ENCODE peak calls at places on chromosomes 6 and 20, in nine cellular contexts. One of them, this sample, is unnamed.

GRCh38 chr6:16929814-16930213 is 168.6 kb upstream of the ATXN1 start:
- DNase-seq in fibroblast of mammary gland: peak
- DNase-seq in WTC11: no peak
- DNase-seq in prostate gland: no peak
- DNase-seq in cardiac muscle cell: no peak
- DNase-seq in neural crest cell: no peak
- DNase-seq in right atrium auricular region: no peak
- DNase-seq in progenitor cell of endocrine pancreas: no peak
- DNase-seq in SK-N-SH: no peak
- DNase-seq in this sample: peak

GRCh38 chr20:51220293-51220706 is 197.4 kb upstream of the KCNG1 start:
- DNase-seq in fibroblast of mammary gland: peak
- DNase-seq in neural crest cell: peak
- DNase-seq in prostate gland: no peak
- DNase-seq in SK-N-SH: peak
- DNase-seq in right atrium auricular region: no peak
- DNase-seq in progenitor cell of endocrine pancreas: peak
- DNase-seq in cardiac muscle cell: peak
- DNase-seq in WTC11: peak
- DNase-seq in this sample: no peak

GRCh38 chr20:39047417-39047985 is 85.4 kb downstream of the DHX35 start:
- DNase-seq in cardiac muscle cell: no peak
- DNase-seq in fibroblast of mammary gland: no peak
- DNase-seq in SK-N-SH: no peak
- DNase-seq in right atrium auricular region: no peak
- DNase-seq in progenitor cell of endocrine pancreas: no peak
- DNase-seq in prostate gland: no peak
- DNase-seq in WTC11: no peak
- DNase-seq in neural crest cell: no peak
- DNase-seq in this sample: no peak

GRCh38 chr6:29762781-29763214 is 39.6 kb downstream of the HLA-F start:
- DNase-seq in SK-N-SH: no peak
- DNase-seq in progenitor cell of endocrine pancreas: no peak
- DNase-seq in fibroblast of mammary gland: peak
- DNase-seq in neural crest cell: no peak
- DNase-seq in WTC11: no peak
- DNase-seq in cardiac muscle cell: no peak
- DNase-seq in right atrium auricular region: no peak
- DNase-seq in prostate gland: no peak
- DNase-seq in this sample: no peak

GRCh38 chr6:110399219-110400071 is 15.9 kb downstream of the DDO start:
- DNase-seq in WTC11: no peak
- DNase-seq in progenitor cell of endocrine pancreas: no peak
- DNase-seq in SK-N-SH: no peak
- DNase-seq in neural crest cell: no peak
- DNase-seq in fibroblast of mammary gland: no peak
- DNase-seq in prostate gland: no peak
- DNase-seq in cardiac muscle cell: no peak
- DNase-seq in right atrium auricular region: no peak
- DNase-seq in this sample: no peak

GRCh38 chr6:35026434-35027222 is 114.5 kb downstream of the TCP11 start:
- DNase-seq in neural crest cell: no peak
- DNase-seq in right atrium auricular region: peak
- DNase-seq in progenitor cell of endocrine pancreas: no peak
- DNase-seq in fibroblast of mammary gland: peak
- DNase-seq in prostate gland: no peak
- DNase-seq in SK-N-SH: no peak
- DNase-seq in WTC11: no peak
- DNase-seq in cardiac muscle cell: no peak
- DNase-seq in this sample: peak

GRCh38 chr6:101386982-101387381 is 6.5 kb upstream of the GRIK2 start:
- DNase-seq in fibroblast of mammary gland: no peak
- DNase-seq in WTC11: no peak
- DNase-seq in progenitor cell of endocrine pancreas: no peak
- DNase-seq in right atrium auricular region: no peak
- DNase-seq in SK-N-SH: no peak
- DNase-seq in cardiac muscle cell: peak
- DNase-seq in prostate gland: no peak
- DNase-seq in neural crest cell: no peak
- DNase-seq in this sample: peak

GRCh38 chr6:37698264-37699137 is 818 bp upstream of the MDGA1 start:
- DNase-seq in progenitor cell of endocrine pancreas: peak
- DNase-seq in neural crest cell: peak
- DNase-seq in cardiac muscle cell: peak
- DNase-seq in prostate gland: peak
- DNase-seq in SK-N-SH: peak
- DNase-seq in WTC11: peak
- DNase-seq in right atrium auricular region: no peak
- DNase-seq in fibroblast of mammary gland: no peak
- DNase-seq in this sample: peak

GRCh38 chr6:151948007-151948745 is 140.7 kb downstream of the ESR1 start:
- DNase-seq in neural crest cell: no peak
- DNase-seq in prostate gland: no peak
- DNase-seq in progenitor cell of endocrine pancreas: no peak
- DNase-seq in fibroblast of mammary gland: peak
- DNase-seq in right atrium auricular region: no peak
- DNase-seq in SK-N-SH: no peak
- DNase-seq in WTC11: no peak
- DNase-seq in cardiac muscle cell: no peak
- DNase-seq in this sample: no peak

DNA sequence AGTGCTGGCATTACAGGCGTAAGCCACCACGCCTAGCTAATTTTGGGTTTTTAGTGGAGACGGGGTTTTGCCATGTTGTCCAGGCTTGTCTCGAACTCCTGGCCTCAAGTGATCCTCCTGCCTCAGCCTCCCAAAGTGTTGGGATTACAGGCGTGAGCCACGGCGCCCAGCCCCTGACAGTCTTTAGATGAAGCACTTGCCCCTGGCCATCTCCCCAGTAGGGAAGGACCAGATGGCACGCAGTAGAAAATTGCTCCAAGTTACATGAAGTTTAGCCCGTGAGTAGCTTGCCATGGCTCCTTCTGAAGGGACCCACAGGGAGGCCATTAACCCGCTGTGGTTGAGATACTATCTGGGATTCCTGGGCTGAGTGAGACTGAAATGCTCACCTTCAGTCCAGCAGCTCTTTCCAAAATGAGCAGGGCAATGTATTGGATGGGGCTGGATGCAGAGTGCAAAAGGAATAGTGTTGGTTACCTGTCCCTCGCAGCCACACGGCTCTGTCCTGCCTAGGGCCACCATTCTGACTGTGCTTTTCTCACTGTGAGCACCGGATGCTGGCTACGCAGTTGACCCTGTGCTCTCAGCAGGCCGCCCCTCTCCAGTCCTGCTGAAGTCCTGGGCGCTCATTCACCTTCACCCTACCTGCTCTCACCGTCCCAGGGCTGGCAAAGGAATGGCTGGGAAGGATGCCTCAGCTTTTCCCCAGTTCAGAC is 66.9 kb downstream of the EFCAB8 start:
- DNase-seq in SK-N-SH: no peak
- DNase-seq in progenitor cell of endocrine pancreas: no peak
- DNase-seq in cardiac muscle cell: no peak
- DNase-seq in fibroblast of mammary gland: no peak
- DNase-seq in WTC11: no peak
- DNase-seq in right atrium auricular region: peak
- DNase-seq in neural crest cell: no peak
- DNase-seq in prostate gland: no peak
- DNase-seq in this sample: no peak
- TF ChIP-seq CTCF in SK-N-SH: no peak
- TF ChIP-seq CTCF in progenitor cell of endocrine pancreas: no peak
- TF ChIP-seq CTCF in cardiac muscle cell: no peak
- TF ChIP-seq CTCF in fibroblast of mammary gland: no peak
- TF ChIP-seq CTCF in WTC11: no peak
- TF ChIP-seq CTCF in right atrium auricular region: no peak
- TF ChIP-seq CTCF in neural crest cell: no peak
- TF ChIP-seq CTCF in prostate gland: no peak
- TF ChIP-seq CTCF in this sample: no peak

DNA sequence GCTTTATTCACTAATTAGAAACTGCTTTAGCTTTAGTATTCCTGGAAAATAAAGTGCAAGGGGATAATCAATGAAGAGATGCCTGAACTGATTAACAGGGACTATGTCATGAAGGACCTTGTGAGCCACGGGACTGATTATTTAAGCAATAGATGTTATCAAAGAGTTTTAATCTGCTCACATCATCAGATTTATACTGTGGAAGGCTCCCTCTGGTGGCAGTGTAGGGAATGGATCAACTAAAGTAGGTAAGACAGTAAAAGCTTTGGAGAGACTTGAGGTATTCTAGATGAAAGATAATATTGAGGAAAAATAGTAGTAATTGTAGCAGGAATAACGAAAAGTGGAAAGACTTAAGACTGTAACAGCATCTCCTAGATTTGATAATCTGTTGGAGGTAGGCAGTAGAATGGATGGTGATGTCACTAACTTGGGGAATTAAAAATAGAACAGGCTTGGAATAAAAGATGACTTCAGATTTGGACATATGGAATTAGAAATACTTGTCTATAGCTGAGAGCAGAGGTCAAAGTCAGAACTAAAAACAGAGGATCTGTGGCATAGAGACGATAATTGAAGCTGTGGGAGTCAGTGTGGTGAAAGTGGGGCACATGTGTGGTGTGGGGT is 80.3 kb upstream of the HTR1E start:
- DNase-seq in prostate gland: peak
- DNase-seq in WTC11: peak
- DNase-seq in progenitor cell of endocrine pancreas: peak
- DNase-seq in right atrium auricular region: no peak
- DNase-seq in neural crest cell: peak
- DNase-seq in fibroblast of mammary gland: peak
- DNase-seq in SK-N-SH: peak
- DNase-seq in cardiac muscle cell: peak
- DNase-seq in this sample: peak
- TF ChIP-seq CTCF in prostate gland: peak
- TF ChIP-seq CTCF in WTC11: peak
- TF ChIP-seq CTCF in progenitor cell of endocrine pancreas: peak
- TF ChIP-seq CTCF in right atrium auricular region: peak
- TF ChIP-seq CTCF in neural crest cell: peak
- TF ChIP-seq CTCF in fibroblast of mammary gland: peak
- TF ChIP-seq CTCF in SK-N-SH: peak
- TF ChIP-seq CTCF in cardiac muscle cell: peak
- TF ChIP-seq CTCF in this sample: peak

GRCh38 chr6:39393075-39393474 is 70.6 kb upstream of the KCNK16 start:
- DNase-seq in progenitor cell of endocrine pancreas: no peak
- DNase-seq in cardiac muscle cell: no peak
- DNase-seq in SK-N-SH: no peak
- DNase-seq in WTC11: no peak
- DNase-seq in fibroblast of mammary gland: no peak
- DNase-seq in neural crest cell: no peak
- DNase-seq in right atrium auricular region: no peak
- DNase-seq in prostate gland: no peak
- DNase-seq in this sample: no peak

GRCh38 chr6:39391182-39391581 is 68.7 kb upstream of the KCNK16 start:
- DNase-seq in WTC11: no peak
- DNase-seq in prostate gland: no peak
- DNase-seq in progenitor cell of endocrine pancreas: no peak
- DNase-seq in neural crest cell: no peak
- DNase-seq in right atrium auricular region: no peak
- DNase-seq in fibroblast of mammary gland: no peak
- DNase-seq in SK-N-SH: no peak
- DNase-seq in cardiac muscle cell: no peak
- DNase-seq in this sample: no peak

GRCh38 chr6:39388526-39389371 is 66.2 kb upstream of the KCNK16 start:
- DNase-seq in right atrium auricular region: no peak
- DNase-seq in prostate gland: no peak
- DNase-seq in neural crest cell: no peak
- DNase-seq in WTC11: no peak
- DNase-seq in SK-N-SH: no peak
- DNase-seq in fibroblast of mammary gland: peak
- DNase-seq in progenitor cell of endocrine pancreas: no peak
- DNase-seq in cardiac muscle cell: no peak
- DNase-seq in this sample: no peak

GRCh38 chr6:39387785-39388184 is 65.3 kb upstream of the KCNK16 start:
- DNase-seq in SK-N-SH: no peak
- DNase-seq in right atrium auricular region: no peak
- DNase-seq in neural crest cell: no peak
- DNase-seq in WTC11: no peak
- DNase-seq in progenitor cell of endocrine pancreas: no peak
- DNase-seq in fibroblast of mammary gland: no peak
- DNase-seq in cardiac muscle cell: no peak
- DNase-seq in prostate gland: no peak
- DNase-seq in this sample: peak

DNA sequence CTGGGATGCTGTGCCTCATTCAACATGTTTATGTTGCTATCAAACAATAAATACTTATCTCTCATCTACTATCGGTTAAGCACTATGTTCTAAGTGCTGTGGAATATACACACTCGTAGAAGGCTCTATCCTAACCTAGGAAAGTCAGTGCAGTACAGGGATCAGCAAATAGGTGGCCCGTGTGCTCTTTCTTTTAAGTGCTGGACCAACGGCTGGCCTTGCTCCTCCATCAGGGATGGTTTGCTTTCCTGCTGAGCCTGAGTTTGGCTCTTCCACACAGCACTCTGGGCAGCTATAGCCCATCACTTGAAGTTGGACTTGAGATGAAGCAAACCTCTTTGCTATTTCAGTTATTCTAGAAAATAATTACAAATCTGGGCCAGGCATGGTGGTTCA is 66.9 kb upstream of the KCNK16 start:
- DNase-seq in progenitor cell of endocrine pancreas: no peak
- DNase-seq in WTC11: no peak
- DNase-seq in cardiac muscle cell: peak
- DNase-seq in right atrium auricular region: no peak
- DNase-seq in prostate gland: no peak
- DNase-seq in SK-N-SH: peak
- DNase-seq in fibroblast of mammary gland: peak
- DNase-seq in neural crest cell: no peak
- DNase-seq in this sample: peak
- TF ChIP-seq CTCF in progenitor cell of endocrine pancreas: peak
- TF ChIP-seq CTCF in WTC11: peak
- TF ChIP-seq CTCF in cardiac muscle cell: peak
- TF ChIP-seq CTCF in right atrium auricular region: no peak
- TF ChIP-seq CTCF in prostate gland: no peak
- TF ChIP-seq CTCF in SK-N-SH: peak
- TF ChIP-seq CTCF in fibroblast of mammary gland: peak
- TF ChIP-seq CTCF in neural crest cell: peak
- TF ChIP-seq CTCF in this sample: peak

GRCh38 chr20:56202493-56203077 is 45.9 kb upstream of the MC3R start:
- DNase-seq in cardiac muscle cell: no peak
- DNase-seq in SK-N-SH: peak
- DNase-seq in WTC11: no peak
- DNase-seq in progenitor cell of endocrine pancreas: no peak
- DNase-seq in prostate gland: no peak
- DNase-seq in fibroblast of mammary gland: peak
- DNase-seq in right atrium auricular region: no peak
- DNase-seq in neural crest cell: no peak
- DNase-seq in this sample: peak
- TF ChIP-seq CTCF in cardiac muscle cell: peak
- TF ChIP-seq CTCF in SK-N-SH: peak
- TF ChIP-seq CTCF in WTC11: no peak
- TF ChIP-seq CTCF in progenitor cell of endocrine pancreas: no peak
- TF ChIP-seq CTCF in prostate gland: no peak
- TF ChIP-seq CTCF in fibroblast of mammary gland: peak
- TF ChIP-seq CTCF in right atrium auricular region: no peak
- TF ChIP-seq CTCF in neural crest cell: peak
- TF ChIP-seq CTCF in this sample: peak